ENCODE peak calls at places on chromosomes 12 and 14, in five cellular contexts. J is GM12878, U is HepG2, N is H1, H is K562. X is an unnamed sample.

GRCh38 chr14:104897286-104898194 is 27.1 kb upstream of the PLD4 start:
- DNase-seq in H (no peak), N (no peak), J (no peak), U (no peak), X (no peak)

GRCh38 chr12:19744760-19745218 is 305.5 kb downstream of the AEBP2 start:
- DNase-seq in J (no peak), U (no peak), H (no peak), N (no peak), X (no peak)

GRCh38 chr14:63180017-63180416 is 24.2 kb upstream of the RHOJ start:
- DNase-seq in H (no peak), N (no peak), J (no peak), U (no peak), X (no peak)

GRCh38 chr14:56585461-56586084 is 6.0 kb downstream of the TMEM260 start:
- DNase-seq in U (no peak), J (no peak), H (no peak), N (no peak), X (no peak)

GRCh38 chr12:132162508-132163031 is 18.3 kb downstream of the NOC4L start:
- DNase-seq in U (no peak), N (no peak), J (no peak), H (no peak), X (no peak)

GRCh38 chr14:38808734-38809455 is 294.1 kb downstream of the SEC23A start:
- DNase-seq in H (peak), J (no peak), U (peak), N (no peak), X (no peak)

GRCh38 chr12:22037952-22038351 is 8.1 kb upstream of the CMAS start:
- DNase-seq in N (no peak), U (no peak), J (no peak), H (no peak), X (no peak)

GRCh38 chr12:50505386-50505827 is 622 bp downstream of the DIP2B start:
- DNase-seq in U (no peak), H (peak), N (no peak), J (no peak), X (no peak)

GRCh38 chr12:113678222-113678621 is 206.6 kb upstream of the LHX5 start:
- DNase-seq in J (no peak), H (peak), U (no peak), N (no peak), X (peak)

DNA sequence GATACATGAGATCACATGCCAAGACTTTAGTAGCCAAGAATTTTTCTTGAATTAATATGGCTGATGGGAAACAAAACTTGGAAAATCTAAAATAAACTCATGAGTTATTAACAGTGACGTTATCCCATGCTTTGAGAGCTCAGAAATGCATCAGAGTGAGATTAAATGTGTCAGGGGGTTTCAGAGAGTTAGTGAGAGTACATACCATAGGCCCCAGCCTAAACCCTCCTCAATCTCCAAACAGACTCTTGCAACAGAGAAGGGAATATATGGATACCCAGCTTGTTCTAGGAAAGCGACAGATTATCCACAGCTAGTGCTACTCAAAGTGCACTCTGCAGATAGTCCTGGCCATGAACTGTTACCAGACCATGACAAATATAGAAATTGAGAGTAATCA is 19.3 kb downstream of the SLC35F4 start:
- DNase-seq in N (no peak), J (no peak), U (no peak), H (no peak), X (no peak)
- TF ChIP-seq HDAC2 in N (no peak), J (no peak), U (no peak), H (no peak), X (no peak)

GRCh38 chr12:40921563-40922163 is 229.4 kb downstream of the CNTN1 start:
- DNase-seq in H (peak), U (peak), J (no peak), N (no peak), X (peak)
- TF ChIP-seq RAD21 in H (peak), U (no peak), J (peak), N (peak), X (peak)

GRCh38 chr12:30905483-30906009 is 21.0 kb upstream of the TSPAN11 start:
- DNase-seq in H (no peak), U (no peak), J (no peak), N (no peak), X (no peak)

GRCh38 chr12:30913323-30913722 is 13.2 kb upstream of the TSPAN11 start:
- DNase-seq in N (no peak), H (no peak), U (no peak), J (peak), X (no peak)

GRCh38 chr12:30909088-30909688 is 17.4 kb upstream of the TSPAN11 start:
- DNase-seq in N (no peak), U (no peak), J (no peak), H (no peak), X (no peak)

GRCh38 chr12:30909721-30910350 is 16.7 kb upstream of the TSPAN11 start:
- DNase-seq in U (no peak), H (no peak), N (no peak), J (no peak), X (no peak)

GRCh38 chr12:30908389-30909087 is 18.0 kb upstream of the TSPAN11 start:
- DNase-seq in J (no peak), H (no peak), U (peak), N (no peak), X (no peak)
- TF ChIP-seq HDAC2 in J (no peak), H (no peak), U (no peak), N (no peak), X (no peak)

DNA sequence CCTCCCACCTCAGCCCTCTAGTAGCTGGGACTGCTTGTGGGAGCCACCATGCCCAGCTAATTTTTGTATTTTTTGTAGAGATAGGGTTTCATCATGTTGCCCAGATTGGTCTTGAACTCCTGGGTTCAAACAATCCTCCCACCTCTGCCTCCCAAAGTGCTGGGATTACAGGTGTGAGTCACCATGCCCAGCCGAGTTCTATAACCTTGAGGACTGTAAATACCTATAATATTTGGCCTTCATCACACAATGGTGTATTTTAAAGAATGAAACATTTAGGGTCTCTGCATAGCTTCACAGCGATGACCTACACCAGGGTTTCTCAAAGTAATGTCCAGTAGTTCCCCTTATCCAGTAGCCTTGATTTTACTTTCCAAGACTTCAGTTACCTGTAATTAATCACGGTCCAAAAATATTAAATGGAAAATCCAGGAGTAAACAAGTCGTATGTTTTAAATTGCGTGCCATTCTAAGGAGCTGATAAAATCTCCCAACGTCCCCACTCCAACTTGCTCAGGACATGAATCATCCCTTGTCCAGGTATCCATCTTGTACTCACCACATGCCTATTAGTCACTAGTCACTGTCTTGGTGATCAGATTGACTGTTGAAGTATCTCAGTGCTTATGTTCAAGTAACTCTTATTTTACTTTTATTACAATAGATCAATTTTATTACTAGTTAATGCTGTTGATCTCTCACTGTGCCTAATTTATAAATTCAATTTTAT is 368.2 kb downstream of the BTG1 start:
- DNase-seq in J (no peak), N (no peak), H (peak), U (peak), X (peak)
- TF ChIP-seq RAD21 in J (no peak), N (no peak), H (no peak), U (no peak), X (no peak)